ENCODE peak calls at places on chromosome 16, in nine cellular contexts. One of them, this sample, is unnamed.

GRCh38 chr16:73890524-73891500 is 405.8 kb upstream of the PSMD7 start:
- ATAC-seq in activated CD4-positive, alpha-beta T cell treated with anti-CD3 and anti-CD28 coated beads for 36 hours: peak; percentile 76
- ATAC-seq in Right ventricle myocardium superior: no peak
- ATAC-seq in activated naive CD4-positive, alpha-beta T cell treated with anti-CD3 and anti-CD28 coated beads, Interleukin-2, amount 50 U/mL, for 72 hours: peak; percentile 26
- ATAC-seq in heart right ventricle: no peak
- ATAC-seq in stimulated activated memory B cell treated with anti-CD40 and anti-IgM and Interleukin-4, amounts not matched to agents 10 μg/mL and 1 μg/mL and 100 μg/mL, for 72 hours: no peak
- ATAC-seq in GM12878: peak; percentile 40
- ATAC-seq in heart left ventricle: no peak
- ATAC-seq in stimulated activated naive CD8-positive, alpha-beta T cell treated with anti-CD3 and anti-CD28 coated beads, Interleukin-15, amount 100 ng/mL, for 72 hours: peak; percentile 72
- ATAC-seq in this sample: no peak

GRCh38 chr16:4239682-4240175 is 2.2 kb downstream of the SRL start:
- ATAC-seq in heart right ventricle: no peak
- ATAC-seq in GM12878: no peak
- ATAC-seq in activated CD4-positive, alpha-beta T cell treated with anti-CD3 and anti-CD28 coated beads for 36 hours: no peak
- ATAC-seq in activated naive CD4-positive, alpha-beta T cell treated with anti-CD3 and anti-CD28 coated beads, Interleukin-2, amount 50 U/mL, for 72 hours: no peak
- ATAC-seq in Right ventricle myocardium superior: peak; percentile 7
- ATAC-seq in stimulated activated naive CD8-positive, alpha-beta T cell treated with anti-CD3 and anti-CD28 coated beads, Interleukin-15, amount 100 ng/mL, for 72 hours: no peak
- ATAC-seq in stimulated activated memory B cell treated with anti-CD40 and anti-IgM and Interleukin-4, amounts not matched to agents 10 μg/mL and 1 μg/mL and 100 μg/mL, for 72 hours: no peak
- ATAC-seq in heart left ventricle: peak; percentile 19
- ATAC-seq in this sample: no peak

GRCh38 chr16:87729266-87729954 is 36.4 kb downstream of the KLHDC4 start:
- ATAC-seq in heart right ventricle: peak; percentile 76
- ATAC-seq in Right ventricle myocardium superior: peak; percentile 46
- ATAC-seq in activated naive CD4-positive, alpha-beta T cell treated with anti-CD3 and anti-CD28 coated beads, Interleukin-2, amount 50 U/mL, for 72 hours: no peak
- ATAC-seq in stimulated activated naive CD8-positive, alpha-beta T cell treated with anti-CD3 and anti-CD28 coated beads, Interleukin-15, amount 100 ng/mL, for 72 hours: no peak
- ATAC-seq in GM12878: no peak
- ATAC-seq in stimulated activated memory B cell treated with anti-CD40 and anti-IgM and Interleukin-4, amounts not matched to agents 10 μg/mL and 1 μg/mL and 100 μg/mL, for 72 hours: peak; percentile 78
- ATAC-seq in heart left ventricle: peak; percentile 87
- ATAC-seq in activated CD4-positive, alpha-beta T cell treated with anti-CD3 and anti-CD28 coated beads for 36 hours: no peak
- ATAC-seq in this sample: no peak

GRCh38 chr16:88331989-88332920 is 50.5 kb upstream of the ZNF469 start:
- ATAC-seq in stimulated activated naive CD8-positive, alpha-beta T cell treated with anti-CD3 and anti-CD28 coated beads, Interleukin-15, amount 100 ng/mL, for 72 hours: no peak
- ATAC-seq in activated naive CD4-positive, alpha-beta T cell treated with anti-CD3 and anti-CD28 coated beads, Interleukin-2, amount 50 U/mL, for 72 hours: no peak
- ATAC-seq in GM12878: no peak
- ATAC-seq in stimulated activated memory B cell treated with anti-CD40 and anti-IgM and Interleukin-4, amounts not matched to agents 10 μg/mL and 1 μg/mL and 100 μg/mL, for 72 hours: no peak
- ATAC-seq in heart left ventricle: peak; percentile 20
- ATAC-seq in heart right ventricle: peak; percentile 28
- ATAC-seq in Right ventricle myocardium superior: no peak
- ATAC-seq in activated CD4-positive, alpha-beta T cell treated with anti-CD3 and anti-CD28 coated beads for 36 hours: no peak
- ATAC-seq in this sample: no peak

GRCh38 chr16:10608687-10609409 is 28.4 kb upstream of the EMP2 start:
- ATAC-seq in heart right ventricle: peak; percentile 80
- ATAC-seq in Right ventricle myocardium superior: peak; percentile 88
- ATAC-seq in GM12878: no peak
- ATAC-seq in stimulated activated naive CD8-positive, alpha-beta T cell treated with anti-CD3 and anti-CD28 coated beads, Interleukin-15, amount 100 ng/mL, for 72 hours: no peak
- ATAC-seq in activated CD4-positive, alpha-beta T cell treated with anti-CD3 and anti-CD28 coated beads for 36 hours: no peak
- ATAC-seq in heart left ventricle: peak; percentile 89
- ATAC-seq in stimulated activated memory B cell treated with anti-CD40 and anti-IgM and Interleukin-4, amounts not matched to agents 10 μg/mL and 1 μg/mL and 100 μg/mL, for 72 hours: no peak
- ATAC-seq in activated naive CD4-positive, alpha-beta T cell treated with anti-CD3 and anti-CD28 coated beads, Interleukin-2, amount 50 U/mL, for 72 hours: no peak
- ATAC-seq in this sample: no peak

GRCh38 chr16:12271006-12271405 is 294.5 kb downstream of the SNX29 start:
- ATAC-seq in activated naive CD4-positive, alpha-beta T cell treated with anti-CD3 and anti-CD28 coated beads, Interleukin-2, amount 50 U/mL, for 72 hours: no peak
- ATAC-seq in heart right ventricle: peak; percentile 60
- ATAC-seq in stimulated activated naive CD8-positive, alpha-beta T cell treated with anti-CD3 and anti-CD28 coated beads, Interleukin-15, amount 100 ng/mL, for 72 hours: no peak
- ATAC-seq in heart left ventricle: peak; percentile 57
- ATAC-seq in activated CD4-positive, alpha-beta T cell treated with anti-CD3 and anti-CD28 coated beads for 36 hours: no peak
- ATAC-seq in GM12878: no peak
- ATAC-seq in Right ventricle myocardium superior: peak; percentile 45
- ATAC-seq in stimulated activated memory B cell treated with anti-CD40 and anti-IgM and Interleukin-4, amounts not matched to agents 10 μg/mL and 1 μg/mL and 100 μg/mL, for 72 hours: no peak
- ATAC-seq in this sample: no peak

GRCh38 chr16:86107190-86107589 is 208.2 kb downstream of the IRF8 start:
- ATAC-seq in Right ventricle myocardium superior: no peak
- ATAC-seq in heart left ventricle: no peak
- ATAC-seq in activated CD4-positive, alpha-beta T cell treated with anti-CD3 and anti-CD28 coated beads for 36 hours: no peak
- ATAC-seq in GM12878: no peak
- ATAC-seq in stimulated activated memory B cell treated with anti-CD40 and anti-IgM and Interleukin-4, amounts not matched to agents 10 μg/mL and 1 μg/mL and 100 μg/mL, for 72 hours: no peak
- ATAC-seq in heart right ventricle: no peak
- ATAC-seq in stimulated activated naive CD8-positive, alpha-beta T cell treated with anti-CD3 and anti-CD28 coated beads, Interleukin-15, amount 100 ng/mL, for 72 hours: no peak
- ATAC-seq in activated naive CD4-positive, alpha-beta T cell treated with anti-CD3 and anti-CD28 coated beads, Interleukin-2, amount 50 U/mL, for 72 hours: peak; percentile 9
- ATAC-seq in this sample: no peak

GRCh38 chr16:87017388-87018012 is 299.7 kb downstream of the C16orf95 start:
- ATAC-seq in heart left ventricle: no peak
- ATAC-seq in stimulated activated memory B cell treated with anti-CD40 and anti-IgM and Interleukin-4, amounts not matched to agents 10 μg/mL and 1 μg/mL and 100 μg/mL, for 72 hours: no peak
- ATAC-seq in heart right ventricle: no peak
- ATAC-seq in activated CD4-positive, alpha-beta T cell treated with anti-CD3 and anti-CD28 coated beads for 36 hours: no peak
- ATAC-seq in activated naive CD4-positive, alpha-beta T cell treated with anti-CD3 and anti-CD28 coated beads, Interleukin-2, amount 50 U/mL, for 72 hours: no peak
- ATAC-seq in Right ventricle myocardium superior: no peak
- ATAC-seq in stimulated activated naive CD8-positive, alpha-beta T cell treated with anti-CD3 and anti-CD28 coated beads, Interleukin-15, amount 100 ng/mL, for 72 hours: peak; percentile 56
- ATAC-seq in GM12878: no peak
- ATAC-seq in this sample: no peak

GRCh38 chr16:85868495-85868894 is 30.5 kb upstream of the IRF8 start:
- ATAC-seq in stimulated activated naive CD8-positive, alpha-beta T cell treated with anti-CD3 and anti-CD28 coated beads, Interleukin-15, amount 100 ng/mL, for 72 hours: no peak
- ATAC-seq in GM12878: no peak
- ATAC-seq in heart right ventricle: no peak
- ATAC-seq in Right ventricle myocardium superior: no peak
- ATAC-seq in stimulated activated memory B cell treated with anti-CD40 and anti-IgM and Interleukin-4, amounts not matched to agents 10 μg/mL and 1 μg/mL and 100 μg/mL, for 72 hours: peak; percentile 89
- ATAC-seq in activated naive CD4-positive, alpha-beta T cell treated with anti-CD3 and anti-CD28 coated beads, Interleukin-2, amount 50 U/mL, for 72 hours: no peak
- ATAC-seq in heart left ventricle: no peak
- ATAC-seq in activated CD4-positive, alpha-beta T cell treated with anti-CD3 and anti-CD28 coated beads for 36 hours: no peak
- ATAC-seq in this sample: no peak

GRCh38 chr16:59060212-59060611 is 326.1 kb upstream of the GOT2 start:
- ATAC-seq in Right ventricle myocardium superior: no peak
- ATAC-seq in activated CD4-positive, alpha-beta T cell treated with anti-CD3 and anti-CD28 coated beads for 36 hours: no peak
- ATAC-seq in stimulated activated memory B cell treated with anti-CD40 and anti-IgM and Interleukin-4, amounts not matched to agents 10 μg/mL and 1 μg/mL and 100 μg/mL, for 72 hours: no peak
- ATAC-seq in heart left ventricle: no peak
- ATAC-seq in stimulated activated naive CD8-positive, alpha-beta T cell treated with anti-CD3 and anti-CD28 coated beads, Interleukin-15, amount 100 ng/mL, for 72 hours: no peak
- ATAC-seq in activated naive CD4-positive, alpha-beta T cell treated with anti-CD3 and anti-CD28 coated beads, Interleukin-2, amount 50 U/mL, for 72 hours: no peak
- ATAC-seq in heart right ventricle: no peak
- ATAC-seq in GM12878: no peak
- ATAC-seq in this sample: no peak

GRCh38 chr16:84117482-84117843 is 721 bp upstream of the MBTPS1 start:
- ATAC-seq in Right ventricle myocardium superior: peak; percentile 4
- ATAC-seq in activated CD4-positive, alpha-beta T cell treated with anti-CD3 and anti-CD28 coated beads for 36 hours: no peak
- ATAC-seq in activated naive CD4-positive, alpha-beta T cell treated with anti-CD3 and anti-CD28 coated beads, Interleukin-2, amount 50 U/mL, for 72 hours: no peak
- ATAC-seq in heart left ventricle: peak; percentile 1
- ATAC-seq in heart right ventricle: no peak
- ATAC-seq in GM12878: peak; percentile 31
- ATAC-seq in stimulated activated naive CD8-positive, alpha-beta T cell treated with anti-CD3 and anti-CD28 coated beads, Interleukin-15, amount 100 ng/mL, for 72 hours: peak; percentile 21
- ATAC-seq in stimulated activated memory B cell treated with anti-CD40 and anti-IgM and Interleukin-4, amounts not matched to agents 10 μg/mL and 1 μg/mL and 100 μg/mL, for 72 hours: no peak
- ATAC-seq in this sample: no peak